ENCODE peak calls at places on chromosomes 4 and X, in six cellular contexts. M is heart left ventricle, G is colonic mucosa, N is SJCRH30, A is uterus, O is MM.1S. U is an unnamed sample. For H3K4me1, the result is how much of the 10 kb centered on the place peaks cover.

GRCh38 chr4:188032583-188032982 is 37.0 kb downstream of the ZFP42 start:
- DNase-seq in M (no peak), G (no peak), N (no peak), A (no peak), O (no peak), U (no peak)

GRCh38 chr4:143531773-143532491 is 18.4 kb downstream of the SMARCA5 start:
- DNase-seq in M (no peak), G (no peak), N (no peak), A (no peak), O (no peak), U (no peak)

GRCh38 chr4:101037938-101038413 is 309.4 kb downstream of the PPP3CA start:
- DNase-seq in M (peak), G (no peak), N (no peak), A (no peak), O (no peak), U (no peak)

GRCh38 chr4:42600578-42600977 is 56.3 kb downstream of the ATP8A1 start:
- DNase-seq in M (no peak), G (no peak), N (no peak), A (no peak), O (no peak), U (no peak)

GRCh38 chr4:150818661-150819060 is 196.4 kb downstream of the LRBA start:
- DNase-seq in M (no peak), G (no peak), N (no peak), A (no peak), O (no peak), U (no peak)

GRCh38 chr4:11261066-11261850 is 167.4 kb downstream of the HS3ST1 start:
- DNase-seq in M (no peak), G (no peak), N (peak), A (no peak), O (no peak), U (no peak)

GRCh38 chrX:19800821-19801220 is 86.6 kb downstream of the SH3KBP1 start:
- DNase-seq in M (no peak), G (no peak), N (peak), A (no peak), O (no peak), U (no peak)

GRCh38 chrX:23634181-23634580 is 33.1 kb upstream of the PRDX4 start:
- DNase-seq in M (no peak), G (no peak), N (no peak), A (no peak), O (no peak), U (no peak)

GRCh38 chrX:155745792-155746191 is 133.0 kb upstream of the TMLHE start:
- DNase-seq in M (peak), G (peak), N (peak), A (peak), O (no peak), U (peak)

GRCh38 chrX:145393702-145394235 is 146.5 kb downstream of the SPANXN1 start:
- DNase-seq in M (no peak), G (no peak), N (peak), A (no peak), O (peak), U (no peak)

GRCh38 chr4:162015090-162015489 is 148.7 kb downstream of the FSTL5 start:
- DNase-seq in M (no peak), G (no peak), N (no peak), A (no peak), O (no peak), U (no peak)

GRCh38 chr4:108982786-108983185 is 219.9 kb upstream of the ETNPPL start:
- DNase-seq in M (no peak), G (no peak), N (no peak), A (no peak), O (no peak), U (no peak)

GRCh38 chr4:16106956-16107355 is 23.1 kb upstream of the PROM1 start:
- DNase-seq in M (no peak), G (no peak), N (no peak), A (no peak), O (no peak), U (no peak)

GRCh38 chr4:90979551-90979950 is 852.4 kb downstream of the CCSER1 start:
- DNase-seq in M (no peak), G (no peak), N (no peak), A (no peak), O (no peak), U (no peak)

GRCh38 chr4:180794352-180794751 is 1448.8 kb upstream of the TENM3 start:
- DNase-seq in M (no peak), G (no peak), N (no peak), A (no peak), O (no peak), U (no peak)

GRCh38 chr4:23614284-23614892 is 275.5 kb downstream of the PPARGC1A start:
- DNase-seq in M (no peak), G (no peak), N (peak), A (no peak), O (peak), U (peak)

GRCh38 chr4:125244848-125245450 is 69.8 kb upstream of the FAT4 start:
- DNase-seq in M (no peak), G (no peak), N (no peak), A (no peak), O (peak), U (peak)

GRCh38 chr4:144313370-144313769 is 172.9 kb upstream of the GYPA start:
- DNase-seq in M (no peak), G (no peak), N (peak), A (no peak), O (no peak), U (no peak)

GRCh38 chr4:80266902-80267380 is 477 bp downstream of the FGF5 start:
- DNase-seq in M (no peak), G (no peak), N (peak), A (peak), O (no peak), U (peak)

GRCh38 chrX:10017866-10018265 is 50.7 kb downstream of the CLDN34 start:
- DNase-seq in M (no peak), G (peak), N (peak), A (no peak), O (no peak), U (peak)

GRCh38 chr4:10983885-10984284 is 299.3 kb upstream of the CLNK start:
- DNase-seq in M (no peak), G (no peak), N (no peak), A (no peak), O (no peak), U (no peak)

GRCh38 chrX:70117738-70118137 is 15.5 kb upstream of the IGBP1 start:
- DNase-seq in M (no peak), G (no peak), N (no peak), A (no peak), O (no peak), U (no peak)

GRCh38 chr4:6367313-6367945 is 97.8 kb downstream of the WFS1 start:
- DNase-seq in M (no peak), G (no peak), N (no peak), A (no peak), O (no peak), U (no peak)

GRCh38 chr4:8330821-8331566 is 61.4 kb downstream of the HTRA3 start:
- DNase-seq in M (peak), G (no peak), N (no peak), A (peak), O (no peak), U (no peak)

GRCh38 chr4:8329859-8330761 is 60.6 kb downstream of the HTRA3 start:
- DNase-seq in M (no peak), G (no peak), N (no peak), A (peak), O (no peak), U (no peak)

GRCh38 chr4:8332891-8333331 is 63.4 kb downstream of the HTRA3 start:
- DNase-seq in M (no peak), G (no peak), N (no peak), A (no peak), O (no peak), U (no peak)

GRCh38 chr4:8332038-8332857 is 62.7 kb downstream of the HTRA3 start:
- DNase-seq in M (no peak), G (no peak), N (no peak), A (peak), O (no peak), U (no peak)

DNA sequence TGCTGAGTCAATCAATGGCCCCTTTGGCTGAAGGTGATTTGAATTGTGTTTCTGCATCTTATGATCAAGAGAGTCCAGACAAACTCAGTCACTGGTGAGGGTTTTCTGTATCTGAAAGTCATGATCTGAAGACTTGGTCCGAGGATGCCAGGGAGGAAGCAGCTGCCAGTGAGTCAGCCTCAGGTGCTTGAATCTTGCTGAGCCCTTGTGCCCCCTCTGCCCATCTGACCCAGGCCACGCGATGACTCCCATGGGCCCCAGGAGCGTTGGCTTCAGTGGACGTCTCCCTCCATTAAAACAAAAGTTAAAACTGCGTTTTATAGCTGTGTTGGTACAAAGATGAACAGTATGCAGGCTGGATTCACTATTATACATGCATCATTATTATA is 62.0 kb downstream of the HTRA3 start:
- DNase-seq in M (no peak), G (no peak), N (no peak), A (peak), O (no peak), U (no peak)
- H3K4me1 ChIP-seq in M (under half), G (under half), N (under half), A (under half), O (under half), U (under half)

GRCh38 chr4:40992472-40993298 is 221.7 kb downstream of the APBB2 start:
- DNase-seq in M (no peak), G (no peak), N (no peak), A (no peak), O (no peak), U (no peak)
- H3K4me1 ChIP-seq in M (under half), G (under half), N (under half), A (under half), O (under half), U (under half)

DNA sequence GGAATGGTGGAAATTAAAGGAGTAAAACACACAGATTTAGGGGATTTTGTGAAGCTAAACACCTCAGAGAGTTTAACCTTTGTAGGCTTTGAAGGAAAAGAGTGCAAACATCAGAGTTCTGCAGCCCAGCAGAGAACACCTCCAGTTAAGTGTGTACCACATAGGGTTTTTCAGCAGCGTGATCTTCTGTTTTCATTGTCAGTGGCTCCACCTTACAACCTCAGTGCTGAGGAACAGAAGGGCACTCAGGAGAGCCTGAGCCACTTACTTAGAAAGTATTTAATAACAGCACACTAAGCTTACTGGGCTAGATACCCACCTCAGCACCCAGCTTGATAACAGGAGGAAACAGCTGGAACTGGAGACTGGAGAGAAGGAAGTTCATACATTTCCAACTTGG is 2.0 kb upstream of the FBXW7 start:
- DNase-seq in M (no peak), G (no peak), N (no peak), A (no peak), O (no peak), U (no peak)
- H3K4me1 ChIP-seq in M (under half), G (under half), N (under half), A (under half), O (under half), U (under half)

GRCh38 chr4:102355748-102356147 is 10.5 kb upstream of the SLC39A8 start:
- DNase-seq in M (no peak), G (no peak), N (no peak), A (no peak), O (no peak), U (no peak)
- H3K4me1 ChIP-seq in M (under half), G (under half), N (under half), A (under half), O (under half), U (under half)

U was measured in hepatocyte.